ENCODE peak calls at places on chromosomes 6 and 20, in six cellular contexts. G is kidney, J is heart right ventricle, E is left ventricle myocardium inferior, I is adrenal gland, S is BE2C. Y is an unnamed sample. For H3K4me1 and H3K9me3, the result is how much of the 10 kb centered on the place peaks cover.

GRCh38 chr6:68226460-68226859 is 408.6 kb upstream of the ADGRB3 start:
- DNase-seq in S (no peak), J (no peak), I (no peak), G (no peak), E (no peak), Y (no peak)

GRCh38 chr6:2859325-2859700 is 17.6 kb upstream of the SERPINB1 start:
- DNase-seq in J (no peak), I (no peak), S (no peak), G (no peak), E (no peak), Y (no peak)

GRCh38 chr6:116579143-116579542 is 7.8 kb downstream of the RWDD1 start:
- DNase-seq in S (no peak), J (no peak), E (no peak), I (no peak), G (no peak), Y (no peak)

GRCh38 chr20:32444474-32445220 is 86.5 kb downstream of the ASXL1 start:
- DNase-seq in E (no peak), I (no peak), S (no peak), J (no peak), G (no peak), Y (no peak)

GRCh38 chr6:89596484-89596883 is 42.1 kb downstream of the LYRM2 start:
- DNase-seq in E (no peak), G (no peak), I (no peak), J (no peak), S (peak), Y (no peak)

GRCh38 chr20:25389858-25390537 is 637 bp downstream of the ABHD12 start:
- DNase-seq in E (peak), G (peak), S (peak), J (peak), I (peak), Y (peak)

GRCh38 chr6:6546318-6547110 is 42.0 kb upstream of the LY86 start:
- DNase-seq in E (peak), J (peak), G (peak), I (peak), S (peak), Y (peak)

GRCh38 chr6:125791151-125791819 is 525 bp downstream of the NCOA7 start:
- DNase-seq in G (no peak), S (peak), E (no peak), I (peak), J (peak), Y (peak)

DNA sequence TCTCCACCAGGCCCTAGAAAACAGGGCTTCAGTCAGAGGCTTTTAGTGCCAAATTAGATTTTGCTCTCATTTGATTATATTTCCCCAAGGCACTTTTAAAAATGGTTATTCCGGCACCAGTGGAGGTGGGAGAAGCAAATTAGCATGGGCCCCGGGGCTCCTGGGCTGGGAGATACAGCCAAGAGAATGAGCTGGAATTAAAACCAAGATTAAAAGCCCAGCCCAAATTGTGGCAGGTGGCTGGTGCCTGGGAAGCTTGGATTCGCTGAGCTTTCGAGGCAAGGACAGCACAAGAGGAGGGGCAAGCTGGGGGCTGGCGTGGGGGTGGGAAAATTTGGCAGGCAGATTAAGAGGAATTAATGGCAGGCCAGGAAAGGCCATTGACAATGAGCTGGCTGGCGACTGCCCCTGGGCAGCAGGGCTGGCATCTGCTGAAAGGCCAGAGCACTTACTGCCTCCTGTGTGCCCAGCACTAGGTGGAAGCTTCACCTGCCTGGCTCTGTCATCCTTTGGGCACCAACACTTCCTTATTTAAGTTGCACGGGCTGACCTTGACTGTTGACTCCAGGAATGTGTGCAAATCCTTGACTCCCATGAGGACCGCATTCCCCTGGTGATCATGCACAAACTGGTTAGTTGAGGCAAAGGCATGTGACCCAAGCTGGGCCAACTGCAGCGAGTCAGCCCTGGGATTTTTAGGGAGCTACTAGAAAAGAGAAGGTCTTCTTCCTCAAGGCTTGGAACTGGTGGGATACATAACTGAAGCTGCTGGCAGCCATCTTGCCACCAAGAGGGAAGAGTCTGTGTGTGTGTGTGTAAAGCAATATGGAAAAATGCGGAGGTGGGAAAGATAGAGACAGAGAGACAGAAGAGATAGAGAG is 76.1 kb downstream of the SULF2 start:
- DNase-seq in J (no peak), G (peak), S (peak), I (no peak), E (no peak), Y (no peak)
- H3K4me1 ChIP-seq in J (under half), G (under half), S (half or more), I (under half), E (under half), Y (under half)

GRCh38 chr6:168131464-168132415 is 52.7 kb upstream of the FRMD1 start:
- DNase-seq in I (no peak), S (no peak), J (no peak), E (no peak), G (peak), Y (no peak)
- H3K9me3 ChIP-seq in I (under half), S (under half), J (under half), E (under half), G (under half), Y (under half)

GRCh38 chr6:157221049-157221816 is 102.1 kb downstream of the TMEM242 start:
- DNase-seq in G (peak), S (no peak), J (peak), E (peak), I (peak), Y (peak)
- TF ChIP-seq CTCF in G (peak), S (no peak), J (no peak), E (peak), I (no peak), Y (peak)

GRCh38 chr6:106116125-106116524 is 30.0 kb downstream of the PRDM1 start:
- DNase-seq in J (peak), I (no peak), G (no peak), S (no peak), E (peak), Y (no peak)

GRCh38 chr6:106115231-106115630 is 29.1 kb downstream of the PRDM1 start:
- DNase-seq in I (no peak), J (no peak), G (no peak), S (no peak), E (no peak), Y (no peak)

GRCh38 chr6:106119526-106119925 is 33.4 kb downstream of the PRDM1 start:
- DNase-seq in E (no peak), S (no peak), J (no peak), I (no peak), G (no peak), Y (peak)

GRCh38 chr6:106118835-106119443 is 32.8 kb downstream of the PRDM1 start:
- DNase-seq in E (no peak), I (no peak), S (no peak), J (no peak), G (no peak), Y (no peak)

DNA sequence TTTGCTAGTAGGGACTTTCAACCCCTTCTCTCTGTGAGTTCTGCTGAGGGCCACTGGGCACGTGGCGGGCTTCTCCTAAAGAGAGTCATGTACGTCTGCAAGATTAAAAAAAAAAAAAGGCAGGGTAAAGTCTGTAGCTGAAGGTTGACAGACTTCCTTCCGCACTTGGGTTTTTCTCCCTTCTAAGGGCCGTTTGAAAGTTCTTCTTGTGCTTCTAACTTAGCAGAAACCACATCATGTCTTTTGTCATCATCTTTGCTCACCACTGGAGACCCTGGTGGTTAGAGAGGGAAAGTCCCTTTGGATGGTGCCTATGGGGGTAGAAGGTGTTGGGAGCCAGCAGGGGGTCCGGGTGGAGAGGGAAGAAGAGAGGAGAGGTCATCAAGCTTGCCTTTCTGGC is 31.4 kb downstream of the PRDM1 start:
- DNase-seq in I (no peak), J (no peak), E (no peak), S (no peak), G (no peak), Y (no peak)
- H3K4me1 ChIP-seq in I (under half), J (half or more), E (under half), S (under half), G (under half), Y (under half)

DNA sequence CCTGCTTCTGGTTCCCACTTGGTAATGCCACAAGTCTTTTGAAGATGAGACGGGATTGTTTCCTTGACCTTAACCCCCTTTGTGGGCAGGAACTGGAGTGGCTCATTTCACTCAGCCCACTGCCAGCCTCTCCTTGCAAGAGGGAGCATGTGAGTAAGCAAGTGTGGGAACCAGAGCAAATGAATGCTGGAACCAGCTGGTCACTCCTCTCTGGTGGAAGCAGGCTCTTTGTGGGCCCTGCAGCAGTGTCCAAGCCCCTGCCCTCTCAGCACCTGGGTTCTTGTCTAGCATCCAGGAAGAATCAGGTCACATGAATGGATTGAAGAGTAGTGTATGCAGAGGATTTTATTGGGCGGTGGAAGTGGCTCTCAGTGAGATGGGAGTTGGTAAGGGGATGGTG is 944.5 kb downstream of the QKI start:
- DNase-seq in I (no peak), G (no peak), S (no peak), J (no peak), E (no peak), Y (no peak)
- H3K9me3 ChIP-seq in I (under half), G (under half), S (under half), J (under half), E (under half), Y (under half)

GRCh38 chr20:52204136-52204535 is 12.6 kb upstream of the ZFP64 start:
- DNase-seq in S (peak), E (no peak), J (no peak), I (no peak), G (no peak), Y (no peak)
- TF ChIP-seq CTCF in S (no peak), E (no peak), J (no peak), I (no peak), G (no peak), Y (no peak)

DNA sequence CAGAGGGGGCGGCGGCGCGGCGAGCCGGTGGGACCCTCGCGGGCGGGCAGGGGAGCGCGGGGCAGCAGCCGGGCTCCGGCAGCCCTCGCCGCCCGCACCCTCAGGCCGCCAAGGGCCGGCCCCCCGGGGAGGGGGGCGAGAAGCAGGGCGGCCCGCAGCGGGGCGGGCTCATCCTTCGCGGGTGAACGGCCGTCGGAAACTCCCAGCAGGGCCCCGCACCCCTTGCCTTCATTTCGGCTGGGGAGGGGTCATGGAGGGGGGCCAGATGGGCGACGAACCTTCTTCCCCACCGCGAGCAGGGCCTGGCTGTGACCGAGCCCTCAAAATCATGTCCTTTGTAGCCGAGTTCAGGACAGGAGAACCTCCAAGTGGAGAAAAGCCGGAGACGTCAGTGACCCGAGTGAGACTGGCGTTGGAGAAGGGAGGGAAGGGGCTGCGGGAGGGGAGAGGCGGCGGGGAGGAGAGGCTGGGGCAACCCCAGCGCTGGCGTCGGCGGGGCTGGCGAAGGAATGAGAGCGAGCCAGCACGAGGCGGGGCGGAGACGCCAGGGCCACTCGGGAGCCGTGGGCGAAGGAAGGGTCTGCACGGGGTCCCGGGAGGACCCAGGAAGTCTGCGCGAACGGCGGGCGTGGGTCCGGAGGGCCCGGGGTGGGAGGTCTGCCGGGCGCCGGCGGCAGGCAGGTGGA is 596 bp upstream of the FOXC1 start:
- DNase-seq in J (no peak), E (no peak), I (peak), G (peak), S (peak), Y (no peak)
- H3K4me1 ChIP-seq in J (half or more), E (half or more), I (under half), G (under half), S (under half), Y (half or more)

Y was measured in lower lobe of right lung.